ENCODE peak calls at places on chromosome 19, in six cellular contexts. U is posterior vena cava; C is cardiac muscle cell; F is GM12864; B is activated CD8-positive, alpha-beta T cell treated with anti-CD3 and anti-CD28 coated beads for 36 hours; D is dermis microvascular lymphatic vessel endothelial cell. K is an unnamed sample.

GRCh38 chr19:47315125-47315821 is 5.6 kb downstream of the C5AR1 start:
- DNase-seq in C (no peak), F (no peak), B (peak), D (peak), U (peak), K (peak)

GRCh38 chr19:43594710-43595604 is 977 bp downstream of the IRGQ start:
- DNase-seq in F (peak), U (peak), B (peak), D (peak), C (peak), K (no peak)

GRCh38 chr19:16969127-16969526 is 57.5 kb downstream of the CPAMD8 start:
- DNase-seq in U (peak), B (peak), F (no peak), D (no peak), C (no peak), K (no peak)

GRCh38 chr19:16660763-16661479 is at the start of gene TMEM38A:
- DNase-seq in C (peak), B (peak), F (no peak), D (peak), U (peak), K (no peak)

GRCh38 chr19:8423821-8424223 is 10.7 kb downstream of the MARCHF2 start:
- DNase-seq in D (peak), F (no peak), C (no peak), U (peak), B (no peak), K (no peak)

GRCh38 chr19:19366691-19367396 is 38.6 kb upstream of the GATAD2A start:
- DNase-seq in D (peak), U (no peak), C (peak), F (peak), B (peak), K (no peak)

GRCh38 chr19:3573162-3573857 is 566 bp downstream of the HMG20B start:
- DNase-seq in B (peak), D (peak), C (peak), F (no peak), U (no peak), K (no peak)

GRCh38 chr19:35380450-35381124 is 9.7 kb downstream of the GPR42 start:
- DNase-seq in F (no peak), U (no peak), C (peak), D (no peak), B (no peak), K (no peak)

GRCh38 chr19:17534767-17535166 is 20.7 kb upstream of the COLGALT1 start:
- DNase-seq in U (no peak), F (no peak), C (no peak), B (no peak), D (no peak), K (no peak)

GRCh38 chr19:32522967-32523366 is 58.0 kb upstream of the PDCD5 start:
- DNase-seq in B (no peak), F (no peak), U (no peak), C (no peak), D (no peak), K (no peak)

GRCh38 chr19:6464070-6464873 is at the start of gene CRB3:
- DNase-seq in U (no peak), F (no peak), C (no peak), D (no peak), B (peak), K (no peak)

GRCh38 chr19:919157-920050 is 2.3 kb downstream of the KISS1R start:
- DNase-seq in B (peak), C (peak), F (no peak), U (no peak), D (no peak), K (no peak)

GRCh38 chr19:16470911-16471811 is 609 bp downstream of the EPS15L1 start:
- DNase-seq in F (no peak), B (peak), U (no peak), C (no peak), D (peak), K (no peak)

GRCh38 chr19:10412257-10412977 is 7.9 kb upstream of the PDE4A start:
- DNase-seq in B (peak), F (peak), C (no peak), U (no peak), D (no peak), K (no peak)

GRCh38 chr19:57231686-57232085 is 863 bp downstream of the AURKC start:
- DNase-seq in D (no peak), U (no peak), F (no peak), B (no peak), C (no peak), K (no peak)

GRCh38 chr19:19538077-19538764 is at the start of gene CILP2:
- DNase-seq in B (peak), D (no peak), C (peak), U (no peak), F (no peak), K (no peak)

GRCh38 chr19:48645652-48646191 is at the start of gene CA11:
- DNase-seq in B (no peak), C (no peak), F (no peak), D (no peak), U (peak), K (no peak)

GRCh38 chr19:48543121-48543710 is 8.8 kb upstream of the SULT2B1 start:
- DNase-seq in C (no peak), F (no peak), U (no peak), D (peak), B (no peak), K (no peak)

GRCh38 chr19:46924874-46925547 is 64.2 kb downstream of the ARHGAP35 start:
- DNase-seq in D (peak), C (no peak), F (peak), B (peak), U (no peak), K (no peak)

GRCh38 chr19:51372021-51372648 is 319 bp downstream of the NKG7 start:
- DNase-seq in C (no peak), F (no peak), D (no peak), U (no peak), B (no peak), K (no peak)

GRCh38 chr19:34241513-34242337 is 12.6 kb upstream of the GARRE1 start:
- DNase-seq in D (no peak), U (no peak), B (peak), C (peak), F (no peak), K (no peak)

GRCh38 chr19:43290568-43291359 is 21.4 kb upstream of the PSG9 start:
- DNase-seq in D (no peak), F (no peak), U (no peak), B (peak), C (peak), K (no peak)

K was measured in SIG-M5.